ENCODE peak calls at places on chromosomes 3 and 15, in six cellular contexts. A is endothelial cell of umbilical vein, E is GM12878, D is A549, N is K562, G is HepG2. H is an unnamed sample.

GRCh38 chr3:172844428-172844827 is 93.9 kb downstream of the ECT2 start:
- DNase-seq in D (no peak), N (no peak), E (no peak), A (no peak), G (peak), H (no peak)

GRCh38 chr15:44081223-44082013 is 113.7 kb downstream of the FRMD5 start:
- DNase-seq in E (no peak), D (no peak), G (no peak), A (peak), N (no peak), H (no peak)

GRCh38 chr3:144687862-144688261 is 716.2 kb downstream of the DIPK2A start:
- DNase-seq in D (no peak), E (no peak), G (peak), A (no peak), N (no peak), H (peak)

GRCh38 chr3:84836961-84837360 is 121.8 kb upstream of the CADM2 start:
- DNase-seq in A (no peak), E (no peak), G (no peak), N (no peak), D (no peak), H (no peak)

GRCh38 chr3:174524203-174524602 is 334.9 kb upstream of the NAALADL2 start:
- DNase-seq in E (no peak), N (no peak), G (no peak), A (no peak), D (no peak), H (no peak)

GRCh38 chr3:57791245-57791644 is 35.1 kb downstream of the SLMAP start:
- DNase-seq in G (peak), D (no peak), A (peak), N (no peak), E (no peak), H (peak)

GRCh38 chr3:55522077-55522476 is 35.0 kb upstream of the WNT5A start:
- DNase-seq in D (no peak), G (no peak), E (no peak), N (no peak), A (no peak), H (no peak)

GRCh38 chr3:134430950-134431445 is 54.8 kb downstream of the ANAPC13 start:
- DNase-seq in A (no peak), E (no peak), N (no peak), D (no peak), G (no peak), H (no peak)

GRCh38 chr15:75347222-75348033 is 589 bp downstream of the NEIL1 start:
- DNase-seq in G (no peak), A (peak), E (no peak), D (peak), N (peak), H (no peak)

GRCh38 chr3:14826069-14826468 is 7.3 kb downstream of the FGD5 start:
- DNase-seq in A (no peak), D (no peak), G (no peak), E (no peak), N (no peak), H (no peak)

GRCh38 chr3:175255698-175256097 is 396.6 kb downstream of the NAALADL2 start:
- DNase-seq in A (no peak), G (no peak), E (no peak), N (no peak), D (no peak), H (peak)

GRCh38 chr15:58313304-58313703 is 118.5 kb upstream of the LIPC start:
- DNase-seq in N (no peak), E (no peak), D (no peak), A (no peak), G (no peak), H (no peak)

GRCh38 chr3:188404124-188404523 is 250.2 kb downstream of the LPP start:
- DNase-seq in D (no peak), N (no peak), G (no peak), A (no peak), E (no peak), H (no peak)

GRCh38 chr3:71652786-71653419 is 69.4 kb upstream of the FOXP1 start:
- DNase-seq in G (peak), A (peak), N (peak), D (peak), E (peak), H (peak)

GRCh38 chr3:95280711-95281352 is 1218.0 kb downstream of the NSUN3 start:
- DNase-seq in A (peak), E (no peak), N (no peak), G (no peak), D (no peak), H (no peak)

GRCh38 chr15:82917252-82917651 is 35.3 kb downstream of the HOMER2 start:
- DNase-seq in N (no peak), A (no peak), D (no peak), E (no peak), G (no peak), H (no peak)
- TF ChIP-seq POLR2A in N (no peak), A (no peak), D (no peak), E (no peak), G (no peak), H (no peak)

GRCh38 chr3:123420416-123420968 is 28.4 kb downstream of the ADCY5 start:
- DNase-seq in A (no peak), E (no peak), N (no peak), D (no peak), G (no peak), H (no peak)

GRCh38 chr3:123422457-123422856 is 26.4 kb downstream of the ADCY5 start:
- DNase-seq in D (no peak), A (no peak), G (no peak), N (no peak), E (no peak), H (no peak)

GRCh38 chr3:123423026-123423425 is 25.9 kb downstream of the ADCY5 start:
- DNase-seq in D (no peak), G (no peak), E (no peak), N (no peak), A (no peak), H (no peak)

GRCh38 chr3:123419850-123420292 is 29.0 kb downstream of the ADCY5 start:
- DNase-seq in D (no peak), A (no peak), G (no peak), N (no peak), E (no peak), H (no peak)

GRCh38 chr3:123421353-123422174 is 27.3 kb downstream of the ADCY5 start:
- DNase-seq in N (no peak), A (no peak), E (no peak), D (no peak), G (no peak), H (no peak)
- TF ChIP-seq MAX in N (no peak), A (no peak), E (no peak), D (no peak), G (no peak), H (no peak)

GRCh38 chr3:180911876-180912303 is 580 bp upstream of the FXR1 start:
- DNase-seq in N (no peak), A (no peak), D (no peak), E (no peak), G (no peak), H (no peak)
- TF ChIP-seq MYC in N (no peak), A (no peak), D (no peak), E (no peak), G (no peak), H (no peak)

DNA sequence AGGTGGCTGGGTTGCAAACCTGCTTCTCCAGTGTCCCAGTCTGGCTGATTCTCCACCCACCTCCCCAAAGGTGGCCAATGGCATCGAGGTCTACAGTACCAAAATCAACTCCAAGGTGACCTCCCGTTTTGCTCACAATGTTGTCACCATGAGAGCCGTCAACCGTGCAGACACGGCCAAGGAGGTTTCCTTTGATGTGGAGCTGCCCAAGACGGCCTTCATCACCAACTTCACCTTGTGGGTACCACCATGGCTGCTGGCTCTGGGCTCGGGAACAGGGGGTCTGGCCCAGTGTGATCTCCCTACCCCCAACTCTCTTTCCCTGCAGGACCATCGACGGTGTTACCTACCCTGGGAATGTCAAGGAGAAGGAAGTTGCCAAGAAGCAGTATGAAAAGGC is 1.8 kb downstream of the ITIH3 start:
- DNase-seq in D (no peak), G (no peak), A (no peak), N (no peak), E (no peak), H (no peak)
- TF ChIP-seq POLR2A in D (no peak), G (no peak), A (no peak), N (no peak), E (no peak), H (no peak)

GRCh38 chr3:114608293-114608692 is 314.5 kb downstream of the TIGIT start:
- DNase-seq in G (no peak), N (no peak), A (no peak), D (no peak), E (no peak), H (no peak)
- TF ChIP-seq MAX in G (no peak), N (no peak), A (no peak), D (no peak), E (no peak), H (no peak)

GRCh38 chr3:98022978-98023820 is 11.9 kb downstream of the GABRR3 start:
- DNase-seq in A (peak), N (peak), D (peak), G (peak), E (no peak), H (peak)
- TF ChIP-seq MYC in A (no peak), N (no peak), D (no peak), G (no peak), E (no peak), H (no peak)

DNA sequence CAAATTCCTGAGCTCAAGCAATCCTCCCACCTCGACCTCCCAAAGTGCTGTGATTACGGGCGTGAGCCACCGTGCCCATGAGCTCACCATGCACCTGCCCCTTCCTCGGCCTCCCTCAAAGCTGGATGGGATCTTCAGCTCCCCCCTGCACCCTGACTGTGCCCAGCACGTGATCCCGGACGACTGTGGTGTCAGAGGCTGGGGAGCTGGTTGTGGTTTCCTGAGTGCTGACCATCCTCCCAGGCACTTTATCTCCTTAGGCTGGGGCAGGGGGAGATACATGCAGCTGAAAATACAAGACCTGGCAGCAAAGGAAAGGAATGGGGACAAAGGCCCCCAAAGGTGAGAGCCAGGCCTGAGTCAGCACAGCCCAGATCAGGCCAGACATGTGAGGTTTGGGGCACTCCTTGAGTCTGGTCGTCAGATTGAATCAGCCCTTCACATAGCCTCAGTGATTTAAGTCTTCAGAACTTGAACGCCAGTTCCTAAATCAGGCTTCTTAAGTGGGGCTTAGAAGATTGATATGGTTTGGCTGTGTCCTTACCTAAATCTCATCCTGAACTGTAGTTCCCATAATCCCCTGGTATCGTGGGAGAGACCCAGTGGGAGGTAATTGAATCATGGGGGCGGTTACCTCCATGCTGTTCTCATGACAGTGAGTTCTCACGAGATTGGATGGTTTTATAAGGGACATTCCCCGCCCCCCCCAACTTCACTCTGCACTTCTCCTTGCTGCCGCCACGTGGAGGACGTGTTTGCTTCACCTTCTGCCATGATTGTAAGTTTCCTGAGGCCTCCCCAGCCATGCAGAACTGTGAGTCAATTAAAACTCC is 35.8 kb downstream of the PRKCD start:
- DNase-seq in G (peak), D (no peak), A (peak), E (peak), N (no peak), H (peak)
- TF ChIP-seq POLR2A in G (peak), D (no peak), A (no peak), E (peak), N (peak), H (no peak)